ENCODE peak calls at places on chromosomes 2 and 18, in four cellular contexts. L, Z, J and B are unnamed samples. For H3K9me3, the result is how much of the 10 kb centered on the place peaks cover.

GRCh38 chr2:3480352-3481010 is 38.9 kb downstream of the ADI1 start:
- ATAC-seq in Z (peak), J (no peak), L (peak), B (no peak)

GRCh38 chr2:161104054-161104553 is 56.1 kb upstream of the TANK start:
- ATAC-seq in J (no peak), L (no peak), Z (no peak), B (no peak)

GRCh38 chr2:5111581-5111980 is 580.6 kb upstream of the SOX11 start:
- ATAC-seq in Z (no peak), J (no peak), L (no peak), B (no peak)

GRCh38 chr2:9570182-9571060 is 14.8 kb upstream of the ADAM17 start:
- ATAC-seq in L (no peak), J (no peak), Z (no peak), B (no peak)

GRCh38 chr18:616380-616995 is 19.7 kb downstream of the CLUL1 start:
- ATAC-seq in J (peak), L (peak), Z (peak), B (peak)

GRCh38 chr18:12821408-12821807 is 62.6 kb downstream of the PTPN2 start:
- ATAC-seq in L (no peak), J (no peak), Z (no peak), B (no peak)

GRCh38 chr2:3974765-3975164 is 271.4 kb downstream of the DCDC2C start:
- ATAC-seq in L (no peak), Z (no peak), J (no peak), B (no peak)

GRCh38 chr2:207876834-207877535 is 107.3 kb upstream of the FZD5 start:
- ATAC-seq in Z (no peak), L (no peak), J (no peak), B (no peak)

GRCh38 chr2:175187378-175187777 is 5.9 kb upstream of the ATP5MC3 start:
- ATAC-seq in L (no peak), Z (peak), J (no peak), B (no peak)

GRCh38 chr2:237167038-237167437 is 81.3 kb downstream of the COPS8 start:
- ATAC-seq in J (no peak), Z (no peak), L (no peak), B (no peak)

GRCh38 chr2:165927774-165928173 is 25.8 kb downstream of the TTC21B start:
- ATAC-seq in L (no peak), Z (no peak), J (no peak), B (no peak)

GRCh38 chr2:47089083-47089464 is 66.0 kb downstream of the STPG4 start:
- ATAC-seq in L (no peak), Z (peak), J (peak), B (no peak)

GRCh38 chr2:184339966-184340365 is 258.4 kb upstream of the ZNF804A start:
- ATAC-seq in J (no peak), Z (no peak), L (no peak), B (no peak)

GRCh38 chr2:234940527-234940926 is 11.3 kb upstream of the SH3BP4 start:
- ATAC-seq in L (no peak), Z (no peak), J (no peak), B (no peak)

GRCh38 chr2:27042159-27042661 is 9.3 kb upstream of the AGBL5 start:
- ATAC-seq in Z (peak), L (peak), J (no peak), B (no peak)

GRCh38 chr2:112150447-112150846 is 12.3 kb downstream of the FBLN7 start:
- ATAC-seq in J (peak), L (peak), Z (no peak), B (no peak)

GRCh38 chr2:159497256-159497655 is 119.1 kb downstream of the BAZ2B start:
- ATAC-seq in Z (peak), L (peak), J (peak), B (peak)

GRCh38 chr18:27363918-27364317 is 178.8 kb upstream of the CHST9 start:
- ATAC-seq in J (no peak), L (no peak), Z (no peak), B (no peak)
- H3K9me3 ChIP-seq in J (under half), L (under half), Z (under half), B (under half)

DNA sequence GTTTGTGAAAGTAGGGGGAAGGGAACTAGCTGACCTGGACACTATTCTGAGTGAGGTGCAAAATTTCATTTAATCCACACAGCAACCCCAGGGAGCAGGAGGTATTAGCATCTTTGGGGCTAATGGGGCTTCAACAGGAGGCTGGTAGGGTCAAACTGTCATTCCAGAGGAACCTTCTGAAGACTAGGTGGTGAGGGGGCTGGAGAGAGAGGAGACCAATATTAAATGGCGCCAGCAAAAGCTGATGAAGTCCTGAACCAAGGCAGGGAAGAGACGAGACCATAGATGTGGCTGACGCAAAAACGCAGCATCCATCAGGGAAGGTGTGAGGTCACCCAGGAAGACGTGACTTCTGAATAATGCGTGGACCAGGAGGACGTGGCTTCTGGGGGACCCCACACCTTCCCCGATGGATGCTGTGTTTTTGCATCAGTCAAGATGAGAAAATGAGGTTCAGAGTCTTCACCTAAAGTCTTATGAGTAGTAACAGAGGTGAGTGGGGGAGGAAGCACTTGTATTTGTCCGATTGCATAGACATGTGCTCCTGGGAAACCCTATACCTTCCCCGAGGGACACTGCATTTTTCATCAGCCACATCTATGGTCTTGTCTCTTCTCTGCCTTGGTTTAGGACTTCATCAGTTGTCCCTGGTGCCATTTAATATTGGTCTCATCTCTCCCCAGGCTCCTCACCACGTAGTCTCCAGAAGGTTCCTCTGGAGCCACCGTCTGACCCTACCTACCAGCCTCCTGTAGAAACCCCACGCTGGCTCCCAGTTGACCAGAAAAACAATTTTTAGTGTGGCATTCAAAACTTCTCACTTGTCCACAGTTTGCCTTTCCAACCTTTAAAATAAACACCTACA is 188.6 kb downstream of the MYCN start:
- ATAC-seq in L (no peak), Z (no peak), J (no peak), B (no peak)
- H3K9me3 ChIP-seq in L (under half), Z (under half), J (under half), B (under half)

DNA sequence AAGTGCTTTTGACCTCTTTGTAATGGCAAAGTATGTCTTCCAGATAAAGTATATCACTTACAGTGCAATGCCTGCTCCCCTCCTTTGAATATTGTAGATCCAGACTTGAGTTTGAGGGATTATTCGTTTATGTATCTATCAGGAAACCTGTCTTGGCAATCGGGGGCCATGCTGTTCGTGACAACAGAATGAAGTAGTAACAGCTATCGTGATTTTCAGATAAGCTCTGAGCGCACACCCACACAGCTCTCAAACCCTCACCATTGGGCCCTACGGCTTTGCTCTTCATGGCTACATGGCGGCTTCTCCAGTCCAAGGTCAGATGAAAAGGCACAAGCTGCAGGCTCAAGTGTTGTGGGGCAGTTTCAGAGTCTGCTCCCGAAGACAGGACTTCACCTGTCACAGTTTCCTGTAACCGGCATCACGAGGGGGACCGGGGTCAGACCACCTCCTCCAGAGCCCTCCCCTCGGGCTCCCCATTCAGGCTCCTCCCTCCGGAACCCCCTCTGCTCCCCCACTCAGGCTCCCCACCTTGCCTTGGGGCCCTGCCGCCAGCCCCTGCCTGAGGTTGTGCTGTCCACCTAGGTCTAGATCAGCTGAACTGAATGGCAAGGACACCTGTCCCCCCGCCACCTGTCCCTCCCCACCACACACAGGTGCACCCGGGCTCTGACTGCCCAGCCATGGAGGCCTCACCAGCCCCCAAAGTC is 292.5 kb upstream of the SALL3 start:
- ATAC-seq in J (no peak), L (no peak), Z (no peak), B (no peak)
- H3K9me3 ChIP-seq in J (under half), L (under half), Z (under half), B (under half)

GRCh38 chr2:81247648-81248047 is 943.1 kb upstream of the LRRTM1 start:
- ATAC-seq in J (no peak), L (no peak), Z (no peak), B (no peak)
- H3K9me3 ChIP-seq in J (under half), L (under half), Z (under half), B (under half)

GRCh38 chr2:13585732-13586131 is 869.0 kb downstream of the TRIB2 start:
- ATAC-seq in J (no peak), Z (no peak), L (no peak), B (no peak)

GRCh38 chr2:13583609-13584008 is 866.9 kb downstream of the TRIB2 start:
- ATAC-seq in J (no peak), L (no peak), Z (no peak), B (no peak)

GRCh38 chr2:13578547-13578946 is 861.8 kb downstream of the TRIB2 start:
- ATAC-seq in J (no peak), L (no peak), Z (no peak), B (no peak)

GRCh38 chr2:13584020-13584419 is 867.3 kb downstream of the TRIB2 start:
- ATAC-seq in J (no peak), L (no peak), Z (no peak), B (no peak)

GRCh38 chr2:13581471-13581870 is 864.7 kb downstream of the TRIB2 start:
- ATAC-seq in L (no peak), Z (no peak), J (no peak), B (no peak)
- H3K9me3 ChIP-seq in L (under half), Z (under half), J (under half), B (under half)

GRCh38 chr2:171432969-171433762 is 624 bp downstream of the METTL8 start:
- ATAC-seq in J (no peak), L (no peak), Z (peak), B (no peak)
- H3K9me3 ChIP-seq in J (under half), L (under half), Z (under half), B (under half)

GRCh38 chr2:95232232-95232631 is 24.9 kb downstream of the ZNF892 start:
- ATAC-seq in Z (no peak), L (no peak), J (peak), B (no peak)
- H3K9me3 ChIP-seq in Z (under half), L (under half), J (half or more), B (under half)

GRCh38 chr2:240420206-240420899 is 15.1 kb upstream of the GPC1 start:
- ATAC-seq in L (no peak), J (no peak), Z (no peak), B (no peak)
- H3K9me3 ChIP-seq in L (under half), J (under half), Z (under half), B (under half)

GRCh38 chr2:31694444-31694843 is 113.7 kb upstream of the SRD5A2 start:
- ATAC-seq in J (no peak), Z (no peak), L (no peak), B (no peak)
- H3K9me3 ChIP-seq in J (half or more), Z (half or more), L (under half), B (under half)